ENCODE peak calls at places on chromosome 22, in six cellular contexts. One of them, this sample, is unnamed.

GRCh38 chr22:36771376-36772063 is 4.4 kb downstream of the IFT27 start:
- DNase-seq in stimulated activated CD4-positive, alpha-beta T cell treated with anti-CD3 and anti-CD28 coated beads, Interleukin-1b, Interleukin-23, amount 100 ng/mL, for 24 hours: no peak
- DNase-seq in central memory CD8-positive, alpha-beta T cell: no peak
- DNase-seq in neural crest cell: no peak
- DNase-seq in fibroblast of pulmonary artery: no peak
- DNase-seq in T47D: no peak
- DNase-seq in this sample: no peak

GRCh38 chr22:23777776-23778575 is 5.3 kb downstream of the MMP11 start:
- DNase-seq in stimulated activated CD4-positive, alpha-beta T cell treated with anti-CD3 and anti-CD28 coated beads, Interleukin-1b, Interleukin-23, amount 100 ng/mL, for 24 hours: no peak
- DNase-seq in fibroblast of pulmonary artery: no peak
- DNase-seq in T47D: no peak
- DNase-seq in central memory CD8-positive, alpha-beta T cell: no peak
- DNase-seq in neural crest cell: no peak
- DNase-seq in this sample: no peak

GRCh38 chr22:43853328-43853931 is 8.9 kb downstream of the SULT4A1 start:
- DNase-seq in neural crest cell: no peak
- DNase-seq in T47D: no peak
- DNase-seq in stimulated activated CD4-positive, alpha-beta T cell treated with anti-CD3 and anti-CD28 coated beads, Interleukin-1b, Interleukin-23, amount 100 ng/mL, for 24 hours: no peak
- DNase-seq in central memory CD8-positive, alpha-beta T cell: no peak
- DNase-seq in fibroblast of pulmonary artery: no peak
- DNase-seq in this sample: no peak

GRCh38 chr22:41469218-41469851 is 418 bp downstream of the ACO2 start:
- DNase-seq in T47D: no peak
- DNase-seq in fibroblast of pulmonary artery: no peak
- DNase-seq in stimulated activated CD4-positive, alpha-beta T cell treated with anti-CD3 and anti-CD28 coated beads, Interleukin-1b, Interleukin-23, amount 100 ng/mL, for 24 hours: no peak
- DNase-seq in central memory CD8-positive, alpha-beta T cell: no peak
- DNase-seq in neural crest cell: no peak
- DNase-seq in this sample: no peak

GRCh38 chr22:37616205-37617083 is 7.8 kb downstream of the GGA1 start:
- DNase-seq in T47D: no peak
- DNase-seq in neural crest cell: no peak
- DNase-seq in stimulated activated CD4-positive, alpha-beta T cell treated with anti-CD3 and anti-CD28 coated beads, Interleukin-1b, Interleukin-23, amount 100 ng/mL, for 24 hours: no peak
- DNase-seq in central memory CD8-positive, alpha-beta T cell: no peak
- DNase-seq in fibroblast of pulmonary artery: no peak
- DNase-seq in this sample: no peak

GRCh38 chr22:35947794-35948425 is 80.7 kb downstream of the RBFOX2 start:
- DNase-seq in central memory CD8-positive, alpha-beta T cell: no peak
- DNase-seq in stimulated activated CD4-positive, alpha-beta T cell treated with anti-CD3 and anti-CD28 coated beads, Interleukin-1b, Interleukin-23, amount 100 ng/mL, for 24 hours: no peak
- DNase-seq in fibroblast of pulmonary artery: no peak
- DNase-seq in neural crest cell: no peak
- DNase-seq in T47D: no peak
- DNase-seq in this sample: no peak

GRCh38 chr22:41284465-41284864 is 1.5 kb downstream of the RANGAP1 start:
- DNase-seq in neural crest cell: no peak
- DNase-seq in T47D: no peak
- DNase-seq in central memory CD8-positive, alpha-beta T cell: no peak
- DNase-seq in stimulated activated CD4-positive, alpha-beta T cell treated with anti-CD3 and anti-CD28 coated beads, Interleukin-1b, Interleukin-23, amount 100 ng/mL, for 24 hours: no peak
- DNase-seq in fibroblast of pulmonary artery: no peak
- DNase-seq in this sample: no peak

GRCh38 chr22:30279389-30279788 is 9.9 kb downstream of the CASTOR1 start:
- DNase-seq in neural crest cell: no peak
- DNase-seq in T47D: no peak
- DNase-seq in fibroblast of pulmonary artery: no peak
- DNase-seq in central memory CD8-positive, alpha-beta T cell: no peak
- DNase-seq in stimulated activated CD4-positive, alpha-beta T cell treated with anti-CD3 and anti-CD28 coated beads, Interleukin-1b, Interleukin-23, amount 100 ng/mL, for 24 hours: no peak
- DNase-seq in this sample: no peak

GRCh38 chr22:33210129-33210784 is 152.1 kb upstream of the SYN3 start:
- DNase-seq in neural crest cell: peak
- DNase-seq in fibroblast of pulmonary artery: peak
- DNase-seq in T47D: peak
- DNase-seq in stimulated activated CD4-positive, alpha-beta T cell treated with anti-CD3 and anti-CD28 coated beads, Interleukin-1b, Interleukin-23, amount 100 ng/mL, for 24 hours: peak
- DNase-seq in central memory CD8-positive, alpha-beta T cell: no peak
- DNase-seq in this sample: no peak